ENCODE peak calls at places on chromosomes 6 and 20, in four cellular contexts. One of them, this sample, is unnamed.

GRCh38 chr6:17297261-17298080 is 16.3 kb downstream of the RBM24 start:
- DNase-seq in mesenchymal stem cell: peak
- DNase-seq in H9: no peak
- DNase-seq in H1: no peak
- DNase-seq in this sample: peak

GRCh38 chr6:158725704-158726103 is 75.8 kb downstream of the SYTL3 start:
- DNase-seq in mesenchymal stem cell: no peak
- DNase-seq in H9: no peak
- DNase-seq in H1: no peak
- DNase-seq in this sample: no peak

GRCh38 chr20:48656661-48657211 is 171.1 kb downstream of the PREX1 start:
- DNase-seq in mesenchymal stem cell: no peak
- DNase-seq in H9: peak
- DNase-seq in H1: no peak
- DNase-seq in this sample: no peak

GRCh38 chr6:157997893-157998608 is 16.4 kb downstream of the SYNJ2 start:
- DNase-seq in mesenchymal stem cell: no peak
- DNase-seq in H9: no peak
- DNase-seq in H1: no peak
- DNase-seq in this sample: no peak

GRCh38 chr6:99393366-99393697 is 663 bp downstream of the COQ3 start:
- DNase-seq in mesenchymal stem cell: no peak
- DNase-seq in H9: no peak
- DNase-seq in H1: no peak
- DNase-seq in this sample: no peak

GRCh38 chr6:4351857-4352669 is 216.7 kb upstream of the ECI2 start:
- DNase-seq in mesenchymal stem cell: peak
- DNase-seq in H9: no peak
- DNase-seq in H1: no peak
- DNase-seq in this sample: peak

GRCh38 chr6:166313255-166314070 is 5.3 kb upstream of the PRR18 start:
- DNase-seq in mesenchymal stem cell: peak
- DNase-seq in H9: peak
- DNase-seq in H1: no peak
- DNase-seq in this sample: peak

GRCh38 chr6:147077251-147077650 is 127.0 kb upstream of the STXBP5 start:
- DNase-seq in mesenchymal stem cell: no peak
- DNase-seq in H9: no peak
- DNase-seq in H1: no peak
- DNase-seq in this sample: no peak

DNA sequence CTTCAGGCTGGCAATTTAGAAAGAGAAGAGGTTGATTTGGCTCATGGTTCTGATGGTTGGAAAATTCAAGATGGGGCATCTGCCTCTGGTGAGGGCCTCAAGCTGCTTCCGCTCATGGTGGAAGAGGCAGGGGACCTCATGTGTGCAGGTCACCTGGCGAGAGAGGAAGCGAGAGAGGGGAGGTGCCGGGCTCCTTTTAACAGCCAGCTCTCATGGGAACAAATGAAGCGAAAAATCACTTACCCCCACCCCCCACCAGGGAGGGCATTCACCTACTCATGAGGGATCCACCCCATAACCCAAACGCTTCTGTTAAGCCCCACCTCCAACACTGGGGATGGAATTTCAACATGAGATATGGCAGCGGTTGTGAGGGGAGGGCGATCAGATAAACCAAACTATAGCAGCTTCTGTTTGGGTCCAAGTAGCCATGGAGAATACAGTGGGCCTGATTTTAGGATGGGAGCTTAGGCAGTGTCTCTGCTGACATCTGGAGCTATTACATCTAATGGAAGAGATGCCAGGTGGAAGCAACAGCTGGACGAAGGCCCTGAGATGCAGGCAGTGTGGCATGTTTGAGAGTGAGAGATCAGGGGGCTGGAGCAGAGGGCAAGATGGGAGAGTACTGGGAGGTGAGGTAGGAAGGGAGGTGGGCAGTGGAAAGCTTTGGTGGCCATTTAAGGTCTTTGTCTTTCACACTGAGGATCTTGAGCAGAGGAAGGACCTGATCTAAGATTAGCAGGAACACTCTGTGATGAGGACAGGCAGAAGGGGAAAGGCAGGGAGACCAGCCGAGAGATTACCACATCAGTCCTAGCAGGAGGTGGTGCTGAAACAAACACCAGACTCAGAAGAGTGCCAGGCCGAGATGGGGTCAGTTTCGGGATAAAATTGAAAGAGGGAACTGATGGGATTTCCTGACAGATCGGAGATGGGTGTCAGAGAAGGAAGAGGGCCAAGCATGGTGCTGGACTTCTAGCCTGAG is 161.8 kb downstream of the NFATC2 start:
- DNase-seq in mesenchymal stem cell: no peak
- DNase-seq in H9: no peak
- DNase-seq in H1: no peak
- DNase-seq in this sample: no peak
- H2AK5ac ChIP-seq in mesenchymal stem cell: no peak
- H2AK5ac ChIP-seq in H9: no peak
- H2AK5ac ChIP-seq in H1: no peak
- H2AK5ac ChIP-seq in this sample: peak

GRCh38 chr6:106894978-106895702 is 79.4 kb downstream of the CD24 start:
- DNase-seq in mesenchymal stem cell: no peak
- DNase-seq in H9: no peak
- DNase-seq in H1: no peak
- DNase-seq in this sample: peak
- H2AK5ac ChIP-seq in mesenchymal stem cell: no peak
- H2AK5ac ChIP-seq in H9: no peak
- H2AK5ac ChIP-seq in H1: no peak
- H2AK5ac ChIP-seq in this sample: no peak

GRCh38 chr20:2509794-2510193 is 1.1 kb upstream of the ZNF343 start:
- DNase-seq in mesenchymal stem cell: no peak
- DNase-seq in H9: no peak
- DNase-seq in H1: peak
- DNase-seq in this sample: no peak

GRCh38 chr20:2507464-2507863 is 1.3 kb downstream of the ZNF343 start:
- DNase-seq in mesenchymal stem cell: no peak
- DNase-seq in H9: no peak
- DNase-seq in H1: no peak
- DNase-seq in this sample: peak

GRCh38 chr20:2508631-2509467 is at the start of gene ZNF343:
- DNase-seq in mesenchymal stem cell: peak
- DNase-seq in H9: peak
- DNase-seq in H1: peak
- DNase-seq in this sample: peak

GRCh38 chr20:2509468-2509781 is 710 bp upstream of the ZNF343 start:
- DNase-seq in mesenchymal stem cell: no peak
- DNase-seq in H9: no peak
- DNase-seq in H1: no peak
- DNase-seq in this sample: no peak

GRCh38 chr20:2507875-2508630 is 662 bp downstream of the ZNF343 start:
- DNase-seq in mesenchymal stem cell: no peak
- DNase-seq in H9: no peak
- DNase-seq in H1: no peak
- DNase-seq in this sample: peak
- H2AK5ac ChIP-seq in mesenchymal stem cell: no peak
- H2AK5ac ChIP-seq in H9: no peak
- H2AK5ac ChIP-seq in H1: no peak
- H2AK5ac ChIP-seq in this sample: peak

GRCh38 chr20:58149412-58150091 is 78.9 kb downstream of the ANKRD60 start:
- DNase-seq in mesenchymal stem cell: no peak
- DNase-seq in H9: no peak
- DNase-seq in H1: no peak
- DNase-seq in this sample: no peak
- H2AK5ac ChIP-seq in mesenchymal stem cell: no peak
- H2AK5ac ChIP-seq in H9: no peak
- H2AK5ac ChIP-seq in H1: no peak
- H2AK5ac ChIP-seq in this sample: no peak

DNA sequence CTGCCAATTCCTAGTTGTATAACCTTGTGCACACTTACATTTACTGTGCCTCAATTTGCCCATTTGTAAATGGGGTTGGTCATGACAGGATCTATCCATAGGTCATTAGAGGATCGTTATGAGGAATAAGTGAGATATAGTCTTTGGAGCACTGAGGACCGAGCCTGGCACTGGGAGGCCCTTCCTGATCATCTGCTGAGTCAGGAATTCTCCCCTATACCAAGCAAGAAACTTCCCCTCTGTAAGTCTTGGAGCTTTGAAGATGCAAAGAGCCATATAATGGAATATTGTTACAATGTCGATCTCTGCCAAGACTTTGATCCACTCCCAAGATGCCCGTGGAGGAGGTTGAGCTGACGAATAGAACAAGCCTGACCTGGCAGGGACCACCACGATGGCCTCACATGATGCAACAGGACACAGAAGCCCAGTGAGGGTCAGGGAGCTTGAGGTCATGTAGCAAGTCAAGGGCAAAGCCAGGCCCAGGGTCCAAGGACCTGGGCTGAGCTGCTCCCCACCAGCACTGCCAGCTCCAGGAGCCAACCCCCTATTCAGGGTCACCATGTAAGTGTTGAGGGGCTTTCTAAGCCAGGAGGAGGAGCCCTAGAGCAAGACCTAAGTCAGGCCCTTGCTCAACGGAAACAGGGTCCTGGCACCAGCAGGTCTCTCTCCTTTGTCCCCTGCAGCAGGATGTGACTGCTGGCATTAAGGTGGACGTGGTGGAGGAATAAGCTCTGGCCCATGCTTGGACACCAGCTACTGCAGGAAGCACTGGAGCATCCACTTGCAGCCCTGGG is 16.7 kb downstream of the PDRG1 start:
- DNase-seq in mesenchymal stem cell: no peak
- DNase-seq in H9: peak
- DNase-seq in H1: peak
- DNase-seq in this sample: no peak
- H2AK5ac ChIP-seq in mesenchymal stem cell: no peak
- H2AK5ac ChIP-seq in H9: no peak
- H2AK5ac ChIP-seq in H1: no peak
- H2AK5ac ChIP-seq in this sample: no peak

This sample was measured in IMR-90.